ENCODE peak calls at places on chromosome 11, in four cellular contexts. E is neural crest cell, X is T follicular helper cell, L is GF-D8. W is an unnamed sample.

GRCh38 chr11:82355313-82355823 is 378.3 kb downstream of the FAM181B start:
- DNase-seq in X (no peak), L (no peak), E (no peak), W (no peak)

GRCh38 chr11:35288817-35289541 is 130.4 kb downstream of the SLC1A2 start:
- DNase-seq in X (no peak), E (no peak), L (no peak), W (no peak)

GRCh38 chr11:120133216-120134105 is 4.5 kb downstream of the TRIM29 start:
- DNase-seq in X (no peak), L (no peak), E (no peak), W (no peak)

GRCh38 chr11:77410076-77410827 is 63.6 kb downstream of the PAK1 start:
- DNase-seq in X (no peak), E (no peak), L (no peak), W (no peak)

GRCh38 chr11:94068764-94069163 is 47.6 kb downstream of the HEPHL1 start:
- DNase-seq in X (no peak), E (no peak), L (no peak), W (no peak)

GRCh38 chr11:64545605-64546004 is 45.4 kb upstream of the SLC22A12 start:
- DNase-seq in X (no peak), L (no peak), E (no peak), W (no peak)

GRCh38 chr11:77181226-77181625 is 53.2 kb downstream of the MYO7A start:
- DNase-seq in E (no peak), X (no peak), L (no peak), W (no peak)

GRCh38 chr11:72012897-72013721 is 14.4 kb downstream of the IL18BP start:
- DNase-seq in X (no peak), L (no peak), E (no peak), W (no peak)

GRCh38 chr11:8266246-8267241 is 2.9 kb upstream of the LMO1 start:
- DNase-seq in X (no peak), L (no peak), E (no peak), W (no peak)

GRCh38 chr11:59187587-59187986 is 15.7 kb downstream of the DTX4 start:
- DNase-seq in L (no peak), E (no peak), X (no peak), W (no peak)

GRCh38 chr11:79243412-79244174 is 197.2 kb downstream of the TENM4 start:
- DNase-seq in X (no peak), L (no peak), E (peak; percentile 34), W (no peak)

GRCh38 chr11:64742940-64743590 is 877 bp downstream of the RASGRP2 start:
- DNase-seq in L (peak; percentile 82), X (peak; percentile 62), E (peak; percentile 59), W (peak; percentile 67)

GRCh38 chr11:114440971-114441810 is 1.9 kb downstream of the REXO2 start:
- DNase-seq in E (no peak), L (no peak), X (no peak), W (no peak)

GRCh38 chr11:16997624-16998023 is 16.6 kb downstream of the PLEKHA7 start:
- DNase-seq in L (no peak), X (no peak), E (no peak), W (no peak)

GRCh38 chr11:6812391-6813005 is 13.0 kb upstream of the OR6A2 start:
- DNase-seq in L (no peak), E (peak; percentile 29), X (peak; percentile 7), W (no peak)

GRCh38 chr11:88827018-88827676 is 238.6 kb downstream of the GRM5 start:
- DNase-seq in E (no peak), X (no peak), L (no peak), W (no peak)

GRCh38 chr11:12224537-12224893 is 114.1 kb downstream of the MICAL2 start:
- DNase-seq in X (peak; percentile 65), E (no peak), L (peak; percentile 31), W (peak; percentile 70)

GRCh38 chr11:55701429-55701828 is 39.4 kb downstream of the OR4C6 start:
- DNase-seq in X (no peak), E (no peak), L (no peak), W (no peak)

GRCh38 chr11:122069946-122070345 is 46.1 kb downstream of the BLID start:
- DNase-seq in X (no peak), L (no peak), E (peak; percentile 64), W (no peak)

GRCh38 chr11:65879622-65880021 is at the start of gene CTSW:
- DNase-seq in E (no peak), L (no peak), X (no peak), W (no peak)

W was measured in activated T-cell treated with anti-CD3 and anti-CD28 coated beads for 1 hour.